ENCODE peak calls at places on chromosomes 11 and 22, in seven cellular contexts. L is fibroblast of lung; K is CD8-positive, alpha-beta memory T cell; W is breast epithelium; M is cardiac muscle cell; H is adipocyte; T is IMR-90. G is an unnamed sample. For H3K9me3, the result is how much of the 10 kb centered on the place peaks cover.

GRCh38 chr11:112455791-112456190 is 195.1 kb upstream of the PLET1 start:
- DNase-seq in T (peak), M (no peak), L (peak), W (no peak), K (no peak), H (no peak), G (no peak)

GRCh38 chr11:43392713-43393112 is 34.0 kb downstream of the TTC17 start:
- DNase-seq in H (no peak), T (no peak), K (no peak), L (no peak), M (no peak), W (no peak), G (no peak)

GRCh38 chr22:40107756-40108437 is 69.8 kb upstream of the TNRC6B start:
- DNase-seq in T (peak), L (peak), W (no peak), K (no peak), H (peak), M (no peak), G (peak)

GRCh38 chr11:377174-377865 is 8.0 kb downstream of the B4GALNT4 start:
- DNase-seq in H (no peak), M (no peak), T (no peak), L (no peak), K (no peak), W (no peak), G (no peak)

GRCh38 chr11:2725367-2726300 is 25.8 kb upstream of the KCNQ1OT1 start:
- DNase-seq in H (peak), T (peak), M (no peak), W (no peak), L (peak), K (no peak), G (no peak)

GRCh38 chr11:125496465-125496817 is 376 bp upstream of the FEZ1 start:
- DNase-seq in L (no peak), W (no peak), M (no peak), T (no peak), K (no peak), H (no peak), G (no peak)

GRCh38 chr22:28742562-28742962 is 723 bp downstream of the HSCB start:
- DNase-seq in L (no peak), W (no peak), M (no peak), H (no peak), K (no peak), T (no peak), G (no peak)

GRCh38 chr11:72673943-72674828 is at the start of gene PDE2A:
- DNase-seq in L (no peak), H (no peak), W (no peak), K (no peak), T (no peak), M (no peak), G (no peak)

GRCh38 chr11:60899021-60899936 is 7.1 kb downstream of the PRPF19 start:
- DNase-seq in H (peak), M (peak), W (no peak), L (peak), K (peak), T (peak), G (peak)

GRCh38 chr11:60750911-60751310 is 5.8 kb upstream of the MS4A15 start:
- DNase-seq in M (no peak), L (no peak), T (no peak), W (no peak), H (no peak), K (no peak), G (no peak)

GRCh38 chr22:35684270-35684700 is 33.4 kb upstream of the APOL5 start:
- DNase-seq in W (no peak), K (no peak), T (peak), M (peak), H (peak), L (peak), G (no peak)

GRCh38 chr22:23388492-23389009 is 191.5 kb downstream of the IGLL1 start:
- DNase-seq in L (no peak), K (no peak), H (no peak), W (no peak), M (no peak), T (no peak), G (no peak)

GRCh38 chr22:45823331-45823730 is 151.7 kb downstream of the ATXN10 start:
- DNase-seq in K (no peak), L (no peak), W (no peak), H (no peak), M (no peak), T (no peak), G (no peak)

GRCh38 chr22:44338906-44339305 is 26.2 kb upstream of the SHISAL1 start:
- DNase-seq in M (no peak), T (no peak), W (no peak), L (no peak), K (no peak), H (no peak), G (no peak)

GRCh38 chr11:44443836-44444769 is 121.4 kb upstream of the CD82 start:
- DNase-seq in H (no peak), L (no peak), K (no peak), T (no peak), M (no peak), W (no peak), G (no peak)

GRCh38 chr11:10645212-10645795 is 48.3 kb downstream of the IRAG1 start:
- DNase-seq in H (no peak), K (no peak), T (no peak), M (no peak), L (no peak), W (no peak), G (no peak)

GRCh38 chr22:44944891-44945600 is 64.8 kb downstream of the PHF21B start:
- DNase-seq in K (no peak), H (no peak), T (no peak), W (no peak), L (no peak), M (no peak), G (no peak)

GRCh38 chr11:95444309-95445202 is 213.6 kb upstream of the SESN3 start:
- DNase-seq in L (no peak), H (no peak), W (no peak), T (no peak), K (no peak), M (no peak), G (peak)

GRCh38 chr11:36507824-36508489 is 2.1 kb downstream of the TRAF6 start:
- DNase-seq in M (no peak), T (no peak), W (no peak), L (no peak), K (no peak), H (peak), G (no peak)

GRCh38 chr11:67435031-67435726 is 2.3 kb downstream of the PTPRCAP start:
- DNase-seq in T (no peak), M (no peak), K (no peak), W (no peak), L (no peak), H (no peak), G (no peak)

GRCh38 chr11:94870422-94870821 is 102.3 kb downstream of the AMOTL1 start:
- DNase-seq in K (no peak), W (no peak), M (no peak), L (no peak), T (no peak), H (no peak), G (no peak)

GRCh38 chr11:88231894-88232482 is 56.7 kb upstream of the RAB38 start:
- DNase-seq in M (peak), K (no peak), L (peak), T (peak), W (no peak), H (peak), G (peak)

GRCh38 chr11:88229303-88229702 is 54.1 kb upstream of the RAB38 start:
- DNase-seq in M (no peak), W (no peak), K (no peak), H (no peak), T (no peak), L (no peak), G (no peak)
- H3K9me3 ChIP-seq in M (under half), W (under half), K (under half), H (under half), T (under half), L (under half), G (under half)

GRCh38 chr22:48675141-48675827 is 1152.4 kb downstream of the BRD1 start:
- DNase-seq in W (no peak), T (no peak), M (no peak), K (peak), L (no peak), H (no peak), G (no peak)
- H3K9me3 ChIP-seq in W (under half), T (under half), M (under half), K (under half), L (under half), H (under half), G (half or more)

DNA sequence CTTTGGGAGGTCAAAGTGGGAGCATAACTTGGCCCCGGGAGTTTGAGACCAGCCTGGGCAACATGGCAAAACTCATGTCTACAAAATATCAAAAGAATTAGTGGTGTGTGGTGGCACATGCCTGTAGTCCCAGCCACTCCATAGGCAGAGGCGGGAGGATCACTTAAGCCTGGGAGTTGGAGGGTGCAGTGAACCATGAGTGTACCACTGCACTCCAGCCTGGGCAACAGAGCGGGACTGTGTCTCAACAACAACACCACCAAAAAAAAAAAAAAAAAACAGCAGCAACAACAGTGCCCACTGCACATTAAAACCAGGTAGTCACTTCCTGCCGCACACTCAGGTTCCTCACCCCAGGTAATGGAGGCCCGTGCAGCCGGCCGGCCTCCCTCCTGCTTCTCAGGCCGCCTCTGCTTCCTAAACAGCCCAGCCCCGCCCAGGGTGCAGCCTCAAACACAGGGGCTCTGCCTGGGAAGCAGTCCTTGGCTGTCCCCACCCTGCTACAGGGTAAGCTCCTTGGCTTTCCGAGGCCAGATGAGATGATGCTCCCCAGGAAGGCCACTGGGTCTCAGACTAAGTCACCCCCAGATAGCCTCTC is 318.3 kb downstream of the SHANK2 start:
- DNase-seq in H (no peak), K (no peak), W (no peak), T (no peak), M (no peak), L (no peak), G (no peak)
- H3K9me3 ChIP-seq in H (under half), K (under half), W (under half), T (under half), M (under half), L (under half), G (under half)

GRCh38 chr11:123384116-123384515 is 46.0 kb upstream of the GRAMD1B start:
- DNase-seq in L (no peak), H (no peak), W (no peak), T (no peak), K (no peak), M (no peak), G (no peak)

GRCh38 chr11:123381817-123382554 is 48.1 kb upstream of the GRAMD1B start:
- DNase-seq in T (no peak), H (no peak), L (no peak), W (no peak), M (no peak), K (no peak), G (no peak)

GRCh38 chr11:123382555-123383074 is 47.5 kb upstream of the GRAMD1B start:
- DNase-seq in T (no peak), M (no peak), K (no peak), L (no peak), H (no peak), W (no peak), G (no peak)

GRCh38 chr11:123378096-123378495 is 52.0 kb upstream of the GRAMD1B start:
- DNase-seq in T (no peak), H (no peak), K (no peak), M (no peak), L (no peak), W (no peak), G (no peak)

DNA sequence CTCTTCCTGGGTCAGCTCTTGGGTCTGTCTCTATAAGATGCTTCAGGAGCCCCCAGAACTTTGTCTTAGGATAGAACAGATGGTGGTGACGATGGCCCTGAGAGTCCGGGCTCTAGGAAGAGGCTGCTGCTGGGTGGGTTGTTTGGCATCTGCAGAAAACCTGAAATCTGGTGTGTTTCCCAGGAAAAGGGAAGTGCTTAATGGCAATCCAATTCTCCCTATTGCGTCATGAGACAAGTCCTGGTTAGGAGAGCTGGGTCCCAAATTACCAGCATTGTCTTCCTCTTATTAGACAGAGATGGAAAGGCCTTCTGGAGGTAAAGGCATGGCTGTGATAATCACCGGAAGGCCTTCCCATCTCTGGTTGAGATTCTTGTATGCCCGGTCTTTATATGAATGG is 48.9 kb upstream of the GRAMD1B start:
- DNase-seq in T (no peak), H (no peak), W (no peak), L (no peak), K (no peak), M (no peak), G (no peak)
- H3K9me3 ChIP-seq in T (under half), H (under half), W (under half), L (under half), K (under half), M (under half), G (under half)

GRCh38 chr11:133115099-133115498 is 417.2 kb downstream of the OPCML start:
- DNase-seq in H (no peak), T (no peak), L (no peak), K (no peak), W (no peak), M (no peak), G (no peak)
- H3K9me3 ChIP-seq in H (under half), T (under half), L (under half), K (under half), W (under half), M (under half), G (under half)

GRCh38 chr11:54927704-54928103 is 221.1 kb downstream of the OR4A5 start:
- DNase-seq in M (no peak), L (no peak), K (no peak), H (no peak), W (no peak), T (no peak), G (no peak)
- H3K9me3 ChIP-seq in M (under half), L (under half), K (under half), H (half or more), W (half or more), T (under half), G (under half)

GRCh38 chr11:3992964-3993363 is 101.6 kb upstream of the RRM1 start:
- DNase-seq in T (no peak), M (no peak), W (no peak), H (no peak), L (no peak), K (no peak), G (no peak)

GRCh38 chr11:3995307-3995706 is 99.3 kb upstream of the RRM1 start:
- DNase-seq in L (no peak), K (no peak), W (no peak), H (no peak), T (no peak), M (no peak), G (no peak)

GRCh38 chr11:3996651-3997050 is 97.9 kb upstream of the RRM1 start:
- DNase-seq in H (no peak), W (no peak), M (no peak), L (no peak), K (no peak), T (no peak), G (no peak)

GRCh38 chr11:3994030-3994640 is 100.5 kb upstream of the RRM1 start:
- DNase-seq in T (peak), L (no peak), W (no peak), K (no peak), H (no peak), M (no peak), G (peak)

GRCh38 chr11:3995949-3996554 is 98.5 kb upstream of the RRM1 start:
- DNase-seq in H (peak), T (peak), K (no peak), L (no peak), M (no peak), W (no peak), G (no peak)
- H3K9me3 ChIP-seq in H (under half), T (under half), K (under half), L (under half), M (under half), W (under half), G (under half)